ENCODE peak calls at places on chromosome 13, in six cellular contexts. W is epithelial cell of esophagus, X is foreskin fibroblast, F is fibroblast of mammary gland, R is iris pigment epithelial cell, Y is fibroblast of pulmonary artery. B is an unnamed sample.

GRCh38 chr13:47114030-47114429 is 217.2 kb upstream of the HTR2A start:
- DNase-seq in Y (peak), R (peak), W (peak), X (peak), F (peak), B (no peak)

GRCh38 chr13:106417467-106418110 is 117.9 kb downstream of the EFNB2 start:
- DNase-seq in R (no peak), X (peak), F (peak), W (no peak), Y (no peak), B (no peak)

GRCh38 chr13:105660550-105660949 is 874.9 kb downstream of the EFNB2 start:
- DNase-seq in Y (no peak), R (no peak), W (no peak), X (no peak), F (no peak), B (no peak)

GRCh38 chr13:24135674-24136300 is 24.7 kb upstream of the SPATA13 start:
- DNase-seq in Y (peak), X (no peak), R (peak), F (peak), W (no peak), B (no peak)

GRCh38 chr13:61255035-61255796 is 160.4 kb downstream of the PCDH20 start:
- DNase-seq in X (no peak), R (peak), Y (peak), W (peak), F (no peak), B (no peak)

GRCh38 chr13:67063036-67063435 is 167.1 kb downstream of the PCDH9 start:
- DNase-seq in W (no peak), R (no peak), F (no peak), X (no peak), Y (no peak), B (no peak)

GRCh38 chr13:33146843-33147611 is 130.8 kb downstream of the KL start:
- DNase-seq in R (no peak), Y (no peak), X (no peak), F (no peak), W (no peak), B (no peak)

GRCh38 chr13:114025432-114026127 is 51.7 kb upstream of the C13orf46 start:
- DNase-seq in Y (peak), R (peak), F (peak), W (no peak), X (peak), B (no peak)

GRCh38 chr13:102729560-102730275 is 34.9 kb upstream of the METTL21C start:
- DNase-seq in X (peak), R (peak), F (peak), W (peak), Y (peak), B (peak)

GRCh38 chr13:49341517-49341916 is 93.8 kb downstream of the CDADC1 start:
- DNase-seq in R (no peak), X (no peak), F (no peak), Y (no peak), W (no peak), B (no peak)

GRCh38 chr13:23639672-23640275 is 69.6 kb downstream of the TNFRSF19 start:
- DNase-seq in X (no peak), Y (no peak), F (no peak), W (no peak), R (no peak), B (peak)

B was measured in foreskin melanocyte.